ENCODE peak calls at places on chromosomes 11 and 22, in five cellular contexts. One of them, this sample, is unnamed.

GRCh38 chr11:116168459-116168787 is 604.4 kb downstream of the BUD13 start:
- DNase-seq in stimulated activated CD4-positive, alpha-beta T cell treated with anti-CD3 and anti-CD28 coated beads, Interleukin-1b, Interleukin-23, amount 100 ng/mL, for 1 hour: no peak
- DNase-seq in HTR-8/SVneo: no peak
- DNase-seq in hypothalamus: no peak
- DNase-seq in H7: no peak
- DNase-seq in this sample: no peak

GRCh38 chr22:23803001-23803819 is 16.4 kb downstream of the SMARCB1 start:
- DNase-seq in stimulated activated CD4-positive, alpha-beta T cell treated with anti-CD3 and anti-CD28 coated beads, Interleukin-1b, Interleukin-23, amount 100 ng/mL, for 1 hour: no peak
- DNase-seq in HTR-8/SVneo: no peak
- DNase-seq in hypothalamus: no peak
- DNase-seq in H7: peak; percentile 37
- DNase-seq in this sample: no peak

GRCh38 chr11:46238078-46238966 is 39.1 kb upstream of the CREB3L1 start:
- DNase-seq in stimulated activated CD4-positive, alpha-beta T cell treated with anti-CD3 and anti-CD28 coated beads, Interleukin-1b, Interleukin-23, amount 100 ng/mL, for 1 hour: no peak
- DNase-seq in HTR-8/SVneo: peak; percentile 53
- DNase-seq in hypothalamus: no peak
- DNase-seq in H7: peak; percentile 90
- DNase-seq in this sample: no peak

GRCh38 chr11:75355051-75355450 is 3.6 kb upstream of the ARRB1 start:
- DNase-seq in stimulated activated CD4-positive, alpha-beta T cell treated with anti-CD3 and anti-CD28 coated beads, Interleukin-1b, Interleukin-23, amount 100 ng/mL, for 1 hour: no peak
- DNase-seq in HTR-8/SVneo: no peak
- DNase-seq in hypothalamus: no peak
- DNase-seq in H7: no peak
- DNase-seq in this sample: no peak

GRCh38 chr11:112085822-112086421 is 634 bp downstream of the TIMM8B start:
- DNase-seq in stimulated activated CD4-positive, alpha-beta T cell treated with anti-CD3 and anti-CD28 coated beads, Interleukin-1b, Interleukin-23, amount 100 ng/mL, for 1 hour: no peak
- DNase-seq in HTR-8/SVneo: peak; percentile 48
- DNase-seq in hypothalamus: no peak
- DNase-seq in H7: no peak
- DNase-seq in this sample: no peak

GRCh38 chr22:45636668-45637067 is 35.0 kb upstream of the ATXN10 start:
- DNase-seq in stimulated activated CD4-positive, alpha-beta T cell treated with anti-CD3 and anti-CD28 coated beads, Interleukin-1b, Interleukin-23, amount 100 ng/mL, for 1 hour: no peak
- DNase-seq in HTR-8/SVneo: no peak
- DNase-seq in hypothalamus: no peak
- DNase-seq in H7: no peak
- DNase-seq in this sample: no peak

GRCh38 chr11:27028653-27029052 is 12.0 kb upstream of the BBOX1 start:
- DNase-seq in stimulated activated CD4-positive, alpha-beta T cell treated with anti-CD3 and anti-CD28 coated beads, Interleukin-1b, Interleukin-23, amount 100 ng/mL, for 1 hour: no peak
- DNase-seq in HTR-8/SVneo: no peak
- DNase-seq in hypothalamus: no peak
- DNase-seq in H7: no peak
- DNase-seq in this sample: no peak

GRCh38 chr11:69696749-69697488 is 6.9 kb downstream of the FGF19 start:
- DNase-seq in stimulated activated CD4-positive, alpha-beta T cell treated with anti-CD3 and anti-CD28 coated beads, Interleukin-1b, Interleukin-23, amount 100 ng/mL, for 1 hour: no peak
- DNase-seq in HTR-8/SVneo: no peak
- DNase-seq in hypothalamus: no peak
- DNase-seq in H7: peak; percentile 33
- DNase-seq in this sample: no peak

GRCh38 chr22:48779211-48779643 is 1048.4 kb downstream of the BRD1 start:
- DNase-seq in stimulated activated CD4-positive, alpha-beta T cell treated with anti-CD3 and anti-CD28 coated beads, Interleukin-1b, Interleukin-23, amount 100 ng/mL, for 1 hour: no peak
- DNase-seq in HTR-8/SVneo: no peak
- DNase-seq in hypothalamus: no peak
- DNase-seq in H7: no peak
- DNase-seq in this sample: no peak

GRCh38 chr11:8209208-8209807 is 40.5 kb upstream of the RIC3 start:
- DNase-seq in stimulated activated CD4-positive, alpha-beta T cell treated with anti-CD3 and anti-CD28 coated beads, Interleukin-1b, Interleukin-23, amount 100 ng/mL, for 1 hour: no peak
- DNase-seq in HTR-8/SVneo: no peak
- DNase-seq in hypothalamus: no peak
- DNase-seq in H7: peak; percentile 73
- DNase-seq in this sample: no peak

GRCh38 chr11:64071849-64072248 is 36.1 kb downstream of the FLRT1 start:
- DNase-seq in stimulated activated CD4-positive, alpha-beta T cell treated with anti-CD3 and anti-CD28 coated beads, Interleukin-1b, Interleukin-23, amount 100 ng/mL, for 1 hour: no peak
- DNase-seq in HTR-8/SVneo: no peak
- DNase-seq in hypothalamus: no peak
- DNase-seq in H7: no peak
- DNase-seq in this sample: no peak

GRCh38 chr11:1656670-1657069 is 27.1 kb downstream of the KRTAP5-5 start:
- DNase-seq in stimulated activated CD4-positive, alpha-beta T cell treated with anti-CD3 and anti-CD28 coated beads, Interleukin-1b, Interleukin-23, amount 100 ng/mL, for 1 hour: no peak
- DNase-seq in HTR-8/SVneo: no peak
- DNase-seq in hypothalamus: no peak
- DNase-seq in H7: no peak
- DNase-seq in this sample: no peak